ENCODE peak calls at places on chromosomes 16 and 17, in nine cellular contexts. R is Kasumi-1; G is stimulated activated CD4-positive, alpha-beta T cell treated with anti-CD3 and anti-CD28 coated beads, Interleukin-1b, Interleukin-23, amount 100 ng/mL, for 24 hours; T is iPS-NIHi11; P is stimulated activated CD8-positive, alpha-beta memory T cell treated with anti-CD3 and anti-CD28 coated beads, Interleukin-4, amount 100 ng/mL, for 1 hour; E is GM12865; S is HTR-8/SVneo; W is activated CD4-positive, alpha-beta T cell treated with anti-CD3 and anti-CD28 coated beads for 48 hours; O is NCI-H460. C is an unnamed sample.

GRCh38 chr17:34874496-34874895 is 86.8 kb downstream of the CCT6B start:
- DNase-seq in R (no peak), G (no peak), T (no peak), P (no peak), E (no peak), S (no peak), W (no peak), O (no peak), C (no peak)

GRCh38 chr16:34078697-34079096 is 619.3 kb downstream of the TP53TG3F start:
- DNase-seq in R (no peak), G (no peak), T (no peak), P (no peak), E (peak), S (no peak), W (no peak), O (peak), C (no peak)

GRCh38 chr17:57811633-57812280 is 38.1 kb downstream of the MRPS23 start:
- DNase-seq in R (no peak), G (no peak), T (peak), P (no peak), E (no peak), S (no peak), W (no peak), O (no peak), C (no peak)

GRCh38 chr16:49356728-49357488 is 16.7 kb upstream of the C16orf78 start:
- DNase-seq in R (no peak), G (no peak), T (no peak), P (no peak), E (no peak), S (no peak), W (no peak), O (no peak), C (no peak)

GRCh38 chr17:77892031-77892430 is 66.5 kb upstream of the TNRC6C start:
- DNase-seq in R (no peak), G (no peak), T (no peak), P (no peak), E (no peak), S (no peak), W (no peak), O (no peak), C (no peak)

GRCh38 chr17:75590314-75590761 is 2.7 kb downstream of the MYO15B start:
- DNase-seq in R (no peak), G (no peak), T (no peak), P (no peak), E (no peak), S (no peak), W (no peak), O (no peak), C (no peak)

GRCh38 chr17:2402517-2402916 is 1.7 kb upstream of the MNT start:
- DNase-seq in R (no peak), G (no peak), T (no peak), P (no peak), E (no peak), S (no peak), W (no peak), O (no peak), C (no peak)

GRCh38 chr16:16120382-16121184 is 102.7 kb downstream of the ABCC6 start:
- DNase-seq in R (no peak), G (no peak), T (no peak), P (no peak), E (no peak), S (no peak), W (no peak), O (no peak), C (no peak)

GRCh38 chr17:79840204-79840988 is 1.2 kb upstream of the CBX4 start:
- DNase-seq in R (no peak), G (no peak), T (no peak), P (no peak), E (peak), S (no peak), W (peak), O (no peak), C (no peak)

GRCh38 chr17:19492140-19492539 is 41.5 kb upstream of the SLC47A1 start:
- DNase-seq in R (no peak), G (no peak), T (no peak), P (no peak), E (no peak), S (no peak), W (no peak), O (no peak), C (no peak)